ENCODE peak calls at places on chromosome 2, in five cellular contexts. D is lower lobe of right lung, H is endothelial cell of umbilical vein, U is SK-N-SH, M is IMR-90. S is an unnamed sample.
A peak's percentile ranks its signal among the peaks of the same experiment; 100 is the strongest.

GRCh38 chr2:68074050-68074449 is 11.2 kb upstream of the C1D start:
- DNase-seq in M (no peak), D (no peak), H (no peak), U (no peak), S (no peak)

GRCh38 chr2:143333847-143334246 is 204.6 kb downstream of the ARHGAP15 start:
- DNase-seq in H (no peak), M (no peak), U (no peak), D (no peak), S (no peak)

GRCh38 chr2:113255140-113256070 is 23.3 kb downstream of the PAX8 start:
- DNase-seq in H (no peak), M (peak; percentile 53), U (no peak), D (no peak), S (no peak)

GRCh38 chr2:237541242-237541641 is 25.1 kb upstream of the PRLH start:
- DNase-seq in U (no peak), D (no peak), M (no peak), H (no peak), S (no peak)

GRCh38 chr2:241870611-241871537 is 1.3 kb downstream of the RTP5 start:
- DNase-seq in M (no peak), D (no peak), H (no peak), U (peak; percentile 29), S (peak; percentile 82)

GRCh38 chr2:120316071-120316470 is 29.9 kb upstream of the INHBB start:
- DNase-seq in D (no peak), M (no peak), U (no peak), H (no peak), S (no peak)

GRCh38 chr2:60964651-60965513 is 52.6 kb upstream of the PEX13 start:
- DNase-seq in M (no peak), H (peak; percentile 6), D (no peak), U (no peak), S (no peak)

GRCh38 chr2:147843421-147843863 is 1.4 kb upstream of the ACVR2A start:
- DNase-seq in H (no peak), M (no peak), U (no peak), D (no peak), S (no peak)

GRCh38 chr2:44821500-44821899 is 120.0 kb upstream of the SIX3 start:
- DNase-seq in U (no peak), M (no peak), H (no peak), D (no peak), S (no peak)

GRCh38 chr2:239594772-239595608 is 194.2 kb upstream of the HDAC4 start:
- DNase-seq in D (peak; percentile 26), H (no peak), U (no peak), M (no peak), S (no peak)

GRCh38 chr2:193895226-193895625 is 1700.5 kb upstream of the TMEFF2 start:
- DNase-seq in M (no peak), D (no peak), U (no peak), H (peak; percentile 17), S (no peak)

GRCh38 chr2:188701836-188702235 is 272.3 kb upstream of the COL3A1 start:
- DNase-seq in U (no peak), D (no peak), H (peak; percentile 23), M (peak; percentile 85), S (no peak)

GRCh38 chr2:132790232-132790755 is 120.3 kb upstream of the LYPD1 start:
- DNase-seq in H (no peak), D (no peak), M (no peak), U (no peak), S (no peak)

GRCh38 chr2:246489-247145 is 17.2 kb downstream of the SH3YL1 start:
- DNase-seq in H (peak; percentile 59), M (peak; percentile 85), D (no peak), U (peak; percentile 61), S (peak; percentile 75)

GRCh38 chr2:209383212-209383611 is 40.6 kb upstream of the MAP2 start:
- DNase-seq in H (peak; percentile 74), M (peak; percentile 16), D (no peak), U (no peak), S (no peak)

GRCh38 chr2:60867848-60868247 is 13.5 kb upstream of the REL start:
- DNase-seq in M (no peak), D (no peak), H (no peak), U (no peak), S (no peak)

GRCh38 chr2:188527701-188528100 is 236.0 kb downstream of the GULP1 start:
- DNase-seq in U (no peak), H (no peak), M (no peak), D (no peak), S (no peak)

GRCh38 chr2:14747447-14747846 is 114.9 kb downstream of the LRATD1 start:
- DNase-seq in U (no peak), M (no peak), D (no peak), H (no peak), S (no peak)

GRCh38 chr2:220556658-220557057 is 929.2 kb downstream of the SLC4A3 start:
- DNase-seq in U (no peak), M (peak; percentile 67), D (no peak), H (no peak), S (no peak)

GRCh38 chr2:110910404-110910803 is 178.0 kb downstream of the ACOXL start:
- DNase-seq in U (no peak), M (no peak), D (no peak), H (no peak), S (no peak)
- H3K4me1 ChIP-seq in U (peaks cover 9% of the 10 kb centered on the region), M (no peaks in the 10 kb centered on the region), D (no peaks in the 10 kb centered on the region), H (no peaks in the 10 kb centered on the region), S (no peaks in the 10 kb centered on the region)

DNA sequence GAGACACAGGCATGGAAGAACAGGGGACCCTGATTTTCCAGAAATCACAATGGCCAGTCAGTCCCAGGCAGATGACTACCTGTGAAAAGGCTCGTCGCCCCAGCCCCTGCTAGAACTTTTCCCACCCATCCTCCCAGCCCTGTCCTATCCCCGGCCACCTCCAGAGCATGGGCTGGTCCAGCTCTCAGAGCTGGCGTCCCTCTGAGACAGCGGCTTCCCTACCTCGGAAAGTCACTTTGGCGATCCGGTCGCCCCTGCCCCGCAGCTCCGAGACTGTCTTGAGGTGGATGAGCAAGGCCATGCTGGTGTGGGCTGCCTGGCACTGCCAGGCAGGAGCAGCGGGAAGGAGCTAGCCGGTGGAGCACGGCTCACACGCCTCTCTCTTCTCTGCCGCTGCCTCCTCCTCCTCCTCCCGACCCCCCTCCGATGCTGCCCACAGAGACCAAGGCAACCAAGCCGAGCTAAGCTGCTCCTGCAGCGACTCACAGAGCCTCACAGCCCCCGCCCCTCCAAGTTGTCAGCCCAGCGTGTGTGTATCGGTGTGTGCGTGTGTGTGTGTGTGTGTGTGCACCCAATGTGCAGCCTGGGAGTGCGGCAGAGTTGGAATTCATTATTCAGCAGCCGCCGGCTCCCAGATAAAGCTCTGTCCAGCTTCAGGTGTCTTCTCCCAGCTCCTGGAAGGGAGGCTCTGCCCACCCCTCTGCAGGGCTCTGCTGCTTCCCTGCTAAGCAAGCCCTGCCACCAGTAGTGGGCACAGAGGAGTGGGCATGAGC is 80.5 kb upstream of the OTOF start:
- DNase-seq in U (no peak), M (no peak), D (no peak), H (no peak), S (no peak)
- H3K27me3 ChIP-seq in U (peaks cover 76% of the 10 kb centered on the region), M (peaks cover 85% of the 10 kb centered on the region), D (peaks cover 64% of the 10 kb centered on the region), H (peaks cover 21% of the 10 kb centered on the region), S (peaks cover 65% of the 10 kb centered on the region)

DNA sequence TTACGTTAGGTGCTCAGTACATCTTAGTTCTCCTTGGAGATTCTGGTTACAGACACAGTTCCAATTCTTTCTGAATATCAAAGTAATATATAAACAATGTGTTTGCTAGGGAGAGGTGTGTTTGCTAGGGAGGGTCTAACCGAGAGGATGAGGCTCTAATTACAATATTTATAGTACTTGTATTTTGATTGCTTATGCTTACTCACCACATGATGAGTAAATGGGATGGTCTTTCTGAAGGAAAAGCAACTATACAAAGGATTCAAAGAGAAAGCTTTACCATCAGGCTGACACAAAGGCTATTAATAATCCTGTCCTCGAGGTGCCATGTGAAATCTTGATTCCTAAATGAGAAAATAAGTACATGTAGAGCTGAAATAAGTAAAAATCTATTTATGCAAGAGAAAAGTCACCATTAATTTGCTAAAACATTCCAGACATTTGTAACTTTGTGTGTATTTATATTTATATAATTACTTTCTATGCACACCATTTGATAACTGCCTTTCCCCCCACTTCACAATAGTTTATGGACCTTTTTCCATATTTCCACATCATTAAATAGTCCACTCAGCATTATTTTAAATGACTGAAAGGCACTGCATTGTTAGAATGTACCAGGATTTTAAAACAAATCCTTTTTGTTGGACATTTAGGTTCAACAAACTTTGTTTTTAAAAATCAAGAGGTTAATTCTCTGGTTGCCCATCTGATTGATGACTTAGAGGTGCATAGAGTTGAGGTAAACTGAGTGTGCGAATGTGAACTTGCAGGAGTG is 94.5 kb upstream of the FN1 start:
- DNase-seq in H (peak; percentile 65), M (peak; percentile 73), D (no peak), U (no peak), S (no peak)
- H3K27ac ChIP-seq in H (peak overlapping the region; percentile 99), M (peak overlapping the region; percentile 66), D (no peak overlapping the region), U (peak overlapping the region; percentile 98), S (no peak overlapping the region)

DNA sequence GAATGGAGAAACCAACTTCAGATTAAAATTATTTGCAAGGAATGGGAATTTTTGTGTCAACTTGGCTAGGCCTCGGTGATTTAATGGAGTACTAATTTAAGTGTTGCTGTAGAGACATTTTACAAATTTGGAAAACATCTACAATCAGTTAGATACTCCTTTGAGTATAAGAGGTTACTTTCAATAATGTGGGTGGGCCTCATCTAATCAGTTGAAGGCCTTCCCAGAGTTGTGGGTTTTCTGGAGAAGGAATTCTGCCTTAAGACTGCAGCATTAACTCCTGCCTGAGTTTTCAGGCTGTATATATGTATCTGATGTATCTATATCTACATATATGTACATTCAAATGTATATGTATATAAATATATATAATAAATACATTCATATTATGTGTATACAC is 47.6 kb upstream of the ABCA12 start:
- DNase-seq in M (no peak), H (no peak), U (no peak), D (no peak), S (no peak)
- H3K4me1 ChIP-seq in M (no peaks in the 10 kb centered on the region), H (peaks cover 3% of the 10 kb centered on the region), U (no peaks in the 10 kb centered on the region), D (no peaks in the 10 kb centered on the region), S (no peaks in the 10 kb centered on the region)